ENCODE peak calls at places on chromosomes 16 and 17, in nine cellular contexts. N, E, D, R, W, P, V, I and M are unnamed samples.

GRCh38 chr16:84603115-84603816 is 14.6 kb downstream of the COTL1 start:
- DNase-seq in N (no peak), E (peak; percentile 89), D (peak; percentile 84), R (peak; percentile 97), W (no peak), P (no peak), V (peak; percentile 94), I (no peak), M (peak; percentile 44)

GRCh38 chr17:67364847-67365761 is 1.3 kb downstream of the PSMD12 start:
- DNase-seq in N (no peak), E (no peak), D (no peak), R (no peak), W (no peak), P (no peak), V (no peak), I (no peak), M (no peak)

GRCh38 chr16:69522732-69523404 is 42.9 kb upstream of the NFAT5 start:
- DNase-seq in N (no peak), E (no peak), D (no peak), R (no peak), W (no peak), P (no peak), V (no peak), I (no peak), M (peak; percentile 75)

GRCh38 chr17:2874211-2874686 is 78.0 kb downstream of the RAP1GAP2 start:
- DNase-seq in N (no peak), E (no peak), D (no peak), R (no peak), W (peak; percentile 32), P (no peak), V (no peak), I (peak; percentile 61), M (no peak)

GRCh38 chr16:78665373-78665772 is 565.9 kb downstream of the WWOX start:
- DNase-seq in N (no peak), E (no peak), D (no peak), R (no peak), W (no peak), P (no peak), V (no peak), I (no peak), M (no peak)

GRCh38 chr16:4618645-4619418 is 4.1 kb upstream of the UBALD1 start:
- DNase-seq in N (no peak), E (no peak), D (peak; percentile 81), R (no peak), W (no peak), P (no peak), V (no peak), I (no peak), M (no peak)

GRCh38 chr17:1273492-1274242 is 3.4 kb downstream of the BHLHA9 start:
- DNase-seq in N (no peak), E (no peak), D (no peak), R (no peak), W (no peak), P (no peak), V (no peak), I (no peak), M (no peak)

GRCh38 chr16:14309906-14310305 is 238.8 kb downstream of the MRTFB start:
- DNase-seq in N (no peak), E (no peak), D (no peak), R (peak; percentile 31), W (no peak), P (no peak), V (no peak), I (no peak), M (no peak)

GRCh38 chr17:2266045-2266864 is 37.3 kb downstream of the SMG6 start:
- DNase-seq in N (no peak), E (peak; percentile 21), D (peak; percentile 19), R (no peak), W (no peak), P (no peak), V (no peak), I (no peak), M (no peak)

GRCh38 chr17:20927586-20927985 is 115.2 kb downstream of the USP22 start:
- DNase-seq in N (no peak), E (no peak), D (no peak), R (no peak), W (no peak), P (no peak), V (no peak), I (no peak), M (no peak)

GRCh38 chr17:81287155-81287554 is 8.0 kb downstream of the SLC38A10 start:
- DNase-seq in N (no peak), E (no peak), D (no peak), R (no peak), W (no peak), P (no peak), V (peak; percentile 71), I (no peak), M (no peak)

GRCh38 chr17:79005063-79005861 is 4.3 kb downstream of the CANT1 start:
- DNase-seq in N (no peak), E (no peak), D (peak; percentile 54), R (no peak), W (no peak), P (peak; percentile 71), V (peak; percentile 77), I (no peak), M (peak; percentile 15)

GRCh38 chr17:75814900-75815373 is 29.3 kb downstream of the UNC13D start:
- DNase-seq in N (no peak), E (no peak), D (no peak), R (peak; percentile 64), W (no peak), P (no peak), V (peak; percentile 72), I (no peak), M (no peak)

GRCh38 chr16:84082835-84083569 is 33.7 kb downstream of the MBTPS1 start:
- DNase-seq in N (no peak), E (no peak), D (no peak), R (no peak), W (no peak), P (no peak), V (no peak), I (no peak), M (no peak)

GRCh38 chr17:61723183-61723582 is 132.2 kb upstream of the NACA2 start:
- DNase-seq in N (no peak), E (no peak), D (no peak), R (no peak), W (no peak), P (no peak), V (no peak), I (no peak), M (no peak)

GRCh38 chr17:48470388-48471034 is 40.5 kb upstream of the SKAP1 start:
- DNase-seq in N (no peak), E (no peak), D (no peak), R (peak; percentile 36), W (no peak), P (no peak), V (no peak), I (no peak), M (no peak)
- TF ChIP-seq CTCF in N (no peak), E (peak; percentile 10), D (no peak), R (peak; percentile 2), W (peak; percentile 16), P (no peak), V (peak; percentile 17), I (no peak), M (no peak)

GRCh38 chr17:17972126-17972951 is at the start of the genes DRC3 and TOM1L2:
- DNase-seq in N (peak; percentile 99), E (peak; percentile 100), D (peak; percentile 100), R (peak; percentile 100), W (peak; percentile 100), P (peak; percentile 100), V (peak; percentile 100), I (peak; percentile 100), M (peak; percentile 100)
- TF ChIP-seq CTCF in N (peak; percentile 11), E (no peak), D (no peak), R (no peak), W (no peak), P (no peak), V (no peak), I (no peak), M (no peak)

GRCh38 chr16:16907089-16907488 is 528.1 kb downstream of the NPIPA7 start:
- DNase-seq in N (no peak), E (no peak), D (no peak), R (no peak), W (no peak), P (no peak), V (no peak), I (no peak), M (no peak)
- TF ChIP-seq CTCF in N (no peak), E (no peak), D (no peak), R (no peak), W (no peak), P (no peak), V (no peak), I (no peak), M (no peak)

GRCh38 chr17:51319186-51319585 is 58.8 kb downstream of the UTP18 start:
- DNase-seq in N (no peak), E (no peak), D (no peak), R (no peak), W (no peak), P (no peak), V (no peak), I (no peak), M (no peak)

GRCh38 chr17:51325471-51325870 is 65.1 kb downstream of the UTP18 start:
- DNase-seq in N (no peak), E (no peak), D (no peak), R (no peak), W (no peak), P (no peak), V (no peak), I (no peak), M (no peak)

GRCh38 chr17:51322390-51323029 is 62.2 kb downstream of the UTP18 start:
- DNase-seq in N (no peak), E (no peak), D (no peak), R (peak; percentile 52), W (peak; percentile 46), P (no peak), V (no peak), I (no peak), M (no peak)
- TF ChIP-seq CTCF in N (peak; percentile 54), E (no peak), D (no peak), R (peak; percentile 68), W (peak; percentile 47), P (no peak), V (peak; percentile 55), I (peak; percentile 34), M (no peak)

GRCh38 chr17:73478768-73479424 is 165.3 kb downstream of the SDK2 start:
- DNase-seq in N (no peak), E (no peak), D (no peak), R (no peak), W (no peak), P (no peak), V (no peak), I (peak; percentile 58), M (no peak)
- TF ChIP-seq CTCF in N (peak; percentile 55), E (no peak), D (no peak), R (no peak), W (no peak), P (no peak), V (no peak), I (peak; percentile 29), M (no peak)